ENCODE peak calls at places on chromosomes 13 and 19, in four cellular contexts. G is stimulated activated CD4-positive, alpha-beta T cell treated with anti-CD3 and anti-CD28 coated beads, Interleukin-12 subunit alpha, Interleukin-12 subunit beta, amount 100 ng/mL, for 48 hours; C is effector memory CD8-positive, alpha-beta T cell; Z is mucosa of descending colon. R is an unnamed sample.

GRCh38 chr19:49094505-49095482 is 9.5 kb downstream of the SNRNP70 start:
- DNase-seq in Z (no peak), G (no peak), C (no peak), R (peak)

GRCh38 chr19:1321539-1321938 is 35.9 kb downstream of the EFNA2 start:
- DNase-seq in C (no peak), G (no peak), Z (no peak), R (no peak)

GRCh38 chr19:41927810-41928192 is 448 bp downstream of the ERFL start:
- DNase-seq in G (no peak), Z (peak), C (no peak), R (no peak)

GRCh38 chr19:40702337-40703012 is 12.0 kb upstream of the NUMBL start:
- DNase-seq in C (no peak), Z (no peak), G (no peak), R (no peak)

GRCh38 chr13:95124959-95125358 is 176.3 kb downstream of the ABCC4 start:
- DNase-seq in Z (no peak), C (no peak), G (no peak), R (no peak)

GRCh38 chr13:74930402-74931165 is 551.4 kb downstream of the TBC1D4 start:
- DNase-seq in C (no peak), G (no peak), Z (no peak), R (no peak)

GRCh38 chr19:45428385-45429231 is 4.9 kb upstream of the ERCC1 start:
- DNase-seq in C (no peak), Z (no peak), G (no peak), R (no peak)

GRCh38 chr19:1076951-1077350 is 10.0 kb downstream of the ARHGAP45 start:
- DNase-seq in G (peak), Z (peak), C (peak), R (no peak)

GRCh38 chr19:54388001-54388802 is 23.5 kb upstream of the LAIR1 start:
- DNase-seq in G (no peak), Z (peak), C (peak), R (no peak)

GRCh38 chr19:6018786-6019185 is 40.8 kb upstream of the RANBP3 start:
- DNase-seq in Z (peak), C (no peak), G (no peak), R (no peak)

GRCh38 chr19:55670280-55671053 is 4.6 kb upstream of the EPN1 start:
- DNase-seq in Z (peak), G (no peak), C (no peak), R (peak)

GRCh38 chr13:106602178-106602577 is 34.2 kb upstream of the ARGLU1 start:
- DNase-seq in G (no peak), C (no peak), Z (no peak), R (no peak)

GRCh38 chr13:60080871-60081270 is 82.9 kb downstream of the DIAPH3 start:
- DNase-seq in G (no peak), Z (no peak), C (no peak), R (no peak)